ENCODE peak calls at places on chromosomes 7 and 10, in eight cellular contexts. T is cardiac muscle cell, Z is H9, P is neural progenitor cell, Q is fibroblast of lung, L is right cardiac atrium, G is prostate gland, C is tibial nerve. U is an unnamed sample.

GRCh38 chr7:94882891-94883290 is 24.5 kb upstream of the PPP1R9A start:
- DNase-seq in T (no peak), Z (no peak), P (no peak), Q (no peak), L (no peak), G (no peak), C (no peak), U (no peak)

GRCh38 chr7:2546776-2547586 is 8.3 kb downstream of the BRAT1 start:
- DNase-seq in T (no peak), Z (no peak), P (no peak), Q (no peak), L (peak; percentile 42), G (no peak), C (no peak), U (no peak)

GRCh38 chr7:33421384-33421783 is 292.0 kb downstream of the BBS9 start:
- DNase-seq in T (no peak), Z (no peak), P (no peak), Q (peak; percentile 59), L (no peak), G (no peak), C (no peak), U (no peak)

GRCh38 chr7:155336812-155337602 is 39.3 kb downstream of the INSIG1 start:
- DNase-seq in T (no peak), Z (no peak), P (no peak), Q (no peak), L (no peak), G (no peak), C (no peak), U (no peak)

GRCh38 chr10:4246881-4247358 is 461.9 kb upstream of the KLF6 start:
- DNase-seq in T (no peak), Z (no peak), P (no peak), Q (peak; percentile 92), L (no peak), G (no peak), C (no peak), U (no peak)

GRCh38 chr10:69406302-69406811 is 10.4 kb downstream of the TACR2 start:
- DNase-seq in T (peak; percentile 37), Z (peak; percentile 67), P (no peak), Q (no peak), L (peak; percentile 89), G (no peak), C (no peak), U (no peak)

GRCh38 chr7:50335795-50336754 is 31.6 kb downstream of the IKZF1 start:
- DNase-seq in T (no peak), Z (no peak), P (no peak), Q (no peak), L (peak; percentile 58), G (no peak), C (no peak), U (no peak)

GRCh38 chr10:93604145-93604544 is 3.1 kb upstream of the RBP4 start:
- DNase-seq in T (no peak), Z (no peak), P (no peak), Q (no peak), L (no peak), G (no peak), C (no peak), U (no peak)

GRCh38 chr10:34587002-34587740 is 227.9 kb downstream of the PARD3 start:
- DNase-seq in T (no peak), Z (no peak), P (no peak), Q (no peak), L (no peak), G (no peak), C (no peak), U (no peak)

GRCh38 chr7:140767418-140767817 is 70.9 kb downstream of the NDUFB2 start:
- DNase-seq in T (no peak), Z (no peak), P (no peak), Q (no peak), L (no peak), G (no peak), C (no peak), U (no peak)

GRCh38 chr10:116960066-116960465 is 44.9 kb downstream of the SHTN1 start:
- DNase-seq in T (no peak), Z (no peak), P (no peak), Q (no peak), L (no peak), G (no peak), C (no peak), U (no peak)

GRCh38 chr7:130938661-130939060 is 204.7 kb upstream of the KLF14 start:
- DNase-seq in T (no peak), Z (no peak), P (no peak), Q (peak; percentile 51), L (no peak), G (no peak), C (no peak), U (no peak)

GRCh38 chr10:89332718-89333281 is 5.0 kb downstream of the IFIT3 start:
- DNase-seq in T (no peak), Z (no peak), P (no peak), Q (no peak), L (no peak), G (no peak), C (no peak), U (no peak)

DNA sequence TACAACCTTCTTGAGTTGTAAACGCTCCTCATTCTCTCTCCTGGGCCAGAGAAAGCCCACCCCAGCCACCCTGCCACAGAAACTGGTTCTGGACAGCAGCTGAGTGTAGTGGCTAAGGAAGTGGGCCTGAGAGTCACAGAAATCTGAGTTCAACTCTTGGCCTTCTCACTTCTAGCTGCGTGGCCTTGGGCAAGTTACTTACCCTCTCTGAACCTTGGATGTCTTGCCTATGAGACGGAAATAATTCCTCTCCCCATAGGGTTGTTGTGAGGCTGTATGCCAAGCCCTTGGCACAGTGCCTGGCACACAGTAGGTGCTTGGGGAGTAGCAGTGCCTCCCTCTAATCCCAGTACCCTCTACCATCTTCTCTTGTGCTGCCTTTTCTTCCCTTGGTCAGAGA is 51.5 kb downstream of the ADAMTS14 start:
- DNase-seq in T (no peak), Z (no peak), P (no peak), Q (no peak), L (no peak), G (no peak), C (no peak), U (no peak)
- H3K27ac ChIP-seq in T (no peak overlapping the region), Z (no peak overlapping the region), P (no peak overlapping the region), Q (no peak overlapping the region), L (no peak overlapping the region), G (no peak overlapping the region), C (no peak overlapping the region), U (no peak overlapping the region)

GRCh38 chr10:79254333-79255006 is 92.8 kb upstream of the PPIF start:
- DNase-seq in T (no peak), Z (no peak), P (no peak), Q (no peak), L (peak; percentile 72), G (no peak), C (no peak), U (no peak)
- H3K27ac ChIP-seq in T (peak overlapping the region; percentile 24), Z (no peak overlapping the region), P (no peak overlapping the region), Q (no peak overlapping the region), L (no peak overlapping the region), G (no peak overlapping the region), C (peak overlapping the region; percentile 8), U (no peak overlapping the region)

GRCh38 chr7:78438433-78438832 is 639.9 kb downstream of the PHTF2 start:
- DNase-seq in T (no peak), Z (no peak), P (no peak), Q (no peak), L (no peak), G (no peak), C (no peak), U (no peak)
- H3K27ac ChIP-seq in T (no peak overlapping the region), Z (no peak overlapping the region), P (no peak overlapping the region), Q (no peak overlapping the region), L (no peak overlapping the region), G (no peak overlapping the region), C (no peak overlapping the region), U (no peak overlapping the region)

GRCh38 chr7:127715272-127715671 is 63.3 kb downstream of the SND1 start:
- DNase-seq in T (no peak), Z (no peak), P (peak; percentile 25), Q (no peak), L (no peak), G (no peak), C (no peak), U (no peak)

GRCh38 chr7:127711872-127712271 is 59.9 kb downstream of the SND1 start:
- DNase-seq in T (no peak), Z (no peak), P (no peak), Q (no peak), L (no peak), G (no peak), C (no peak), U (no peak)

GRCh38 chr7:127713006-127713405 is 61.0 kb downstream of the SND1 start:
- DNase-seq in T (no peak), Z (no peak), P (no peak), Q (no peak), L (no peak), G (no peak), C (no peak), U (no peak)

GRCh38 chr7:127715901-127716300 is 63.9 kb downstream of the SND1 start:
- DNase-seq in T (no peak), Z (no peak), P (no peak), Q (no peak), L (no peak), G (no peak), C (no peak), U (no peak)

GRCh38 chr7:127713758-127714157 is 61.8 kb downstream of the SND1 start:
- DNase-seq in T (no peak), Z (no peak), P (no peak), Q (no peak), L (peak; percentile 51), G (no peak), C (no peak), U (no peak)
- H3K27ac ChIP-seq in T (no peak overlapping the region), Z (no peak overlapping the region), P (peak overlapping the region; percentile 72), Q (no peak overlapping the region), L (no peak overlapping the region), G (no peak overlapping the region), C (peak overlapping the region; percentile 37), U (no peak overlapping the region)